ENCODE peak calls at places on chromosomes 7 and 10, in five cellular contexts. One of them, this sample, is unnamed.

GRCh38 chr7:46945328-46945727 is 636.6 kb downstream of the TNS3 start:
- DNase-seq in IMR-90: no peak
- DNase-seq in mesendoderm: no peak
- DNase-seq in CD8-positive, alpha-beta memory T cell: no peak
- DNase-seq in dorsolateral prefrontal cortex: no peak
- DNase-seq in this sample: no peak

GRCh38 chr7:70420263-70420662 is 711.7 kb upstream of the GALNT17 start:
- DNase-seq in IMR-90: no peak
- DNase-seq in mesendoderm: no peak
- DNase-seq in CD8-positive, alpha-beta memory T cell: no peak
- DNase-seq in dorsolateral prefrontal cortex: no peak
- DNase-seq in this sample: no peak

GRCh38 chr10:3755440-3756359 is 29.3 kb downstream of the KLF6 start:
- DNase-seq in IMR-90: peak
- DNase-seq in mesendoderm: no peak
- DNase-seq in CD8-positive, alpha-beta memory T cell: no peak
- DNase-seq in dorsolateral prefrontal cortex: peak
- DNase-seq in this sample: no peak

GRCh38 chr10:117169480-117169879 is 27.8 kb upstream of the KCNK18 start:
- DNase-seq in IMR-90: no peak
- DNase-seq in mesendoderm: no peak
- DNase-seq in CD8-positive, alpha-beta memory T cell: no peak
- DNase-seq in dorsolateral prefrontal cortex: no peak
- DNase-seq in this sample: no peak

GRCh38 chr7:6256709-6257535 is 15.5 kb downstream of the CYTH3 start:
- DNase-seq in IMR-90: peak
- DNase-seq in mesendoderm: no peak
- DNase-seq in CD8-positive, alpha-beta memory T cell: no peak
- DNase-seq in dorsolateral prefrontal cortex: no peak
- DNase-seq in this sample: peak

GRCh38 chr7:52825611-52826010 is 209.8 kb upstream of the POM121L12 start:
- DNase-seq in IMR-90: no peak
- DNase-seq in mesendoderm: no peak
- DNase-seq in CD8-positive, alpha-beta memory T cell: no peak
- DNase-seq in dorsolateral prefrontal cortex: no peak
- DNase-seq in this sample: no peak

GRCh38 chr7:135111379-135111778 is 36.5 kb upstream of the TMEM140 start:
- DNase-seq in IMR-90: no peak
- DNase-seq in mesendoderm: no peak
- DNase-seq in CD8-positive, alpha-beta memory T cell: no peak
- DNase-seq in dorsolateral prefrontal cortex: no peak
- DNase-seq in this sample: no peak

GRCh38 chr7:21972397-21972784 is 26.7 kb upstream of the CDCA7L start:
- DNase-seq in IMR-90: no peak
- DNase-seq in mesendoderm: peak
- DNase-seq in CD8-positive, alpha-beta memory T cell: no peak
- DNase-seq in dorsolateral prefrontal cortex: no peak
- DNase-seq in this sample: no peak

GRCh38 chr7:31323101-31323500 is 17.4 kb downstream of the NEUROD6 start:
- DNase-seq in IMR-90: no peak
- DNase-seq in mesendoderm: no peak
- DNase-seq in CD8-positive, alpha-beta memory T cell: no peak
- DNase-seq in dorsolateral prefrontal cortex: no peak
- DNase-seq in this sample: no peak

GRCh38 chr7:44632196-44632595 is 25.8 kb downstream of the OGDH start:
- DNase-seq in IMR-90: no peak
- DNase-seq in mesendoderm: no peak
- DNase-seq in CD8-positive, alpha-beta memory T cell: no peak
- DNase-seq in dorsolateral prefrontal cortex: no peak
- DNase-seq in this sample: no peak
- H3K27ac ChIP-seq in IMR-90: no peak
- H3K27ac ChIP-seq in mesendoderm: no peak
- H3K27ac ChIP-seq in CD8-positive, alpha-beta memory T cell: peak
- H3K27ac ChIP-seq in dorsolateral prefrontal cortex: no peak
- H3K27ac ChIP-seq in this sample: peak

DNA sequence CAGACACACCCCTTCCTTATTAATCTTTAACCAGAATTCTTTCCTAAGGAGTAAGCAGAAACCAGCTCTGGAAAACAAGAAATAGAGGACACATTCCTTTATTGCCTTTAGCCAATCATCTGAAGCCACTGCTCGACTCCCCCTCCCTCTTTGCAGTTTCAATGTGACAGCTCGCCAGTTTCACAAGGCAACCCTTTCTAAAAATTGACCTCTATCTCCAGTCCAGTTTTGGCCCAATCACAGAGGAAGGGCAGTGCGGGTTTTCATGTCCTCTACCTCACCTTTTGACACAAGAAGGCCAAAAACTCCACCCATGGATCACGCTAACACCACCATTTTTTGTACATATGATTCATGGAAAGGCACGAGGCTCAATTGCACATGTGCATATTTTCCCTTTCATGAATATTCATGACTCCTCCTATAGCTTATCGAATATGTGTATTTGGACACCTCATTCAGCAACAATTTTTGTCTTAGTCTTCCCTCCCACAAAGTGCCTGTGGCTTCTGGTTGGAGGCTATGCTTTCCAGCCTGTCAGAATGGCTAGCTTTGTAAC is 24.3 kb downstream of the IFIT3 start:
- DNase-seq in IMR-90: peak
- DNase-seq in mesendoderm: peak
- DNase-seq in CD8-positive, alpha-beta memory T cell: no peak
- DNase-seq in dorsolateral prefrontal cortex: no peak
- DNase-seq in this sample: peak
- H3K4me3 ChIP-seq in IMR-90: peak
- H3K4me3 ChIP-seq in mesendoderm: no peak
- H3K4me3 ChIP-seq in CD8-positive, alpha-beta memory T cell: no peak
- H3K4me3 ChIP-seq in dorsolateral prefrontal cortex: peak
- H3K4me3 ChIP-seq in this sample: peak

GRCh38 chr7:2507208-2507916 is 12.2 kb upstream of the LFNG start:
- DNase-seq in IMR-90: no peak
- DNase-seq in mesendoderm: no peak
- DNase-seq in CD8-positive, alpha-beta memory T cell: no peak
- DNase-seq in dorsolateral prefrontal cortex: no peak
- DNase-seq in this sample: no peak
- H3K27ac ChIP-seq in IMR-90: no peak
- H3K27ac ChIP-seq in mesendoderm: no peak
- H3K27ac ChIP-seq in CD8-positive, alpha-beta memory T cell: no peak
- H3K27ac ChIP-seq in dorsolateral prefrontal cortex: no peak
- H3K27ac ChIP-seq in this sample: no peak

GRCh38 chr7:151477867-151478266 is 37.9 kb upstream of the CRYGN start:
- DNase-seq in IMR-90: no peak
- DNase-seq in mesendoderm: no peak
- DNase-seq in CD8-positive, alpha-beta memory T cell: no peak
- DNase-seq in dorsolateral prefrontal cortex: no peak
- DNase-seq in this sample: no peak

GRCh38 chr7:151468214-151469023 is 28.5 kb upstream of the CRYGN start:
- DNase-seq in IMR-90: no peak
- DNase-seq in mesendoderm: no peak
- DNase-seq in CD8-positive, alpha-beta memory T cell: no peak
- DNase-seq in dorsolateral prefrontal cortex: no peak
- DNase-seq in this sample: no peak

GRCh38 chr7:151469281-151469680 is 29.3 kb upstream of the CRYGN start:
- DNase-seq in IMR-90: no peak
- DNase-seq in mesendoderm: no peak
- DNase-seq in CD8-positive, alpha-beta memory T cell: no peak
- DNase-seq in dorsolateral prefrontal cortex: no peak
- DNase-seq in this sample: no peak

GRCh38 chr7:151470656-151471180 is 30.8 kb upstream of the CRYGN start:
- DNase-seq in IMR-90: no peak
- DNase-seq in mesendoderm: no peak
- DNase-seq in CD8-positive, alpha-beta memory T cell: no peak
- DNase-seq in dorsolateral prefrontal cortex: no peak
- DNase-seq in this sample: no peak

DNA sequence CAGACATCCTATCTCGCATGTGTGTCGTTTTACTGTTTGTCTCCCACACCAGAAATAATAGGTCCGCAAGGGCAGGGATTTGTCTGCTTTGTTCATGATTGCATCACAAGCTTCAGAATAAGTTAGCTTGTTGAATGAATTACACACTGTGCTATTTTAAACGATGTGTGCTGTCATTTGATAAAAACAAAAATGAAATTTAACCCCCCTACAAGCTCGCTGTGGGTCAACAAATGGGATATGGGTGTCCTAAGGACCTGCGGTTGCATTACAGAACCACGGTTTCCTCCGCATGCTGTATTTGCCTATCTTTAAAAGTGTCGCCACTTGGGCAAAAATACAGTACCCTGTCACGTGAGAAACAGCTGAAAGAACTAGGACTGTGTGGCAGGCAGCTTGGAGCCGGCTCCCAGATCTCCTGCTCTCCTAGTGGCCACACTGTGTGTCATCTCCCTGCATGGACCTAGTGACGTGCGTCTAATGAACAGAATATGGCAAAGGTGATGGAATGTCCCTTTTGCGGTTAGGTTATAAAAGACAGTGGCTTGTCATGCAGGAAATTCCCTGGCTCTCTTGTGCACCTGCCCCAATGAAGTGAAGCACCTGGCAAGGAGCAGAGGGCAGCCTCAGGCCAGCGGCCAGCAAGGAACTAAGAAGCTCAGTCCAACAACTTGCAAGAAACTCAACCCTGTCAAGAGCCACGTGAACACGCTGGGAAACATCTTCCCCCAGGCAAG is 32.9 kb upstream of the CRYGN start:
- DNase-seq in IMR-90: no peak
- DNase-seq in mesendoderm: no peak
- DNase-seq in CD8-positive, alpha-beta memory T cell: no peak
- DNase-seq in dorsolateral prefrontal cortex: no peak
- DNase-seq in this sample: no peak
- H3K4me3 ChIP-seq in IMR-90: no peak
- H3K4me3 ChIP-seq in mesendoderm: no peak
- H3K4me3 ChIP-seq in CD8-positive, alpha-beta memory T cell: no peak
- H3K4me3 ChIP-seq in dorsolateral prefrontal cortex: no peak
- H3K4me3 ChIP-seq in this sample: no peak

GRCh38 chr10:110356628-110357245 is 52.0 kb upstream of the SMNDC1 start:
- DNase-seq in IMR-90: peak
- DNase-seq in mesendoderm: no peak
- DNase-seq in CD8-positive, alpha-beta memory T cell: peak
- DNase-seq in dorsolateral prefrontal cortex: no peak
- DNase-seq in this sample: no peak

GRCh38 chr10:110357871-110358270 is 53.2 kb upstream of the SMNDC1 start:
- DNase-seq in IMR-90: no peak
- DNase-seq in mesendoderm: no peak
- DNase-seq in CD8-positive, alpha-beta memory T cell: no peak
- DNase-seq in dorsolateral prefrontal cortex: no peak
- DNase-seq in this sample: no peak

GRCh38 chr10:110358278-110358677 is 53.6 kb upstream of the SMNDC1 start:
- DNase-seq in IMR-90: no peak
- DNase-seq in mesendoderm: no peak
- DNase-seq in CD8-positive, alpha-beta memory T cell: no peak
- DNase-seq in dorsolateral prefrontal cortex: no peak
- DNase-seq in this sample: no peak

GRCh38 chr10:110355922-110356627 is 51.4 kb upstream of the SMNDC1 start:
- DNase-seq in IMR-90: no peak
- DNase-seq in mesendoderm: no peak
- DNase-seq in CD8-positive, alpha-beta memory T cell: no peak
- DNase-seq in dorsolateral prefrontal cortex: no peak
- DNase-seq in this sample: no peak

DNA sequence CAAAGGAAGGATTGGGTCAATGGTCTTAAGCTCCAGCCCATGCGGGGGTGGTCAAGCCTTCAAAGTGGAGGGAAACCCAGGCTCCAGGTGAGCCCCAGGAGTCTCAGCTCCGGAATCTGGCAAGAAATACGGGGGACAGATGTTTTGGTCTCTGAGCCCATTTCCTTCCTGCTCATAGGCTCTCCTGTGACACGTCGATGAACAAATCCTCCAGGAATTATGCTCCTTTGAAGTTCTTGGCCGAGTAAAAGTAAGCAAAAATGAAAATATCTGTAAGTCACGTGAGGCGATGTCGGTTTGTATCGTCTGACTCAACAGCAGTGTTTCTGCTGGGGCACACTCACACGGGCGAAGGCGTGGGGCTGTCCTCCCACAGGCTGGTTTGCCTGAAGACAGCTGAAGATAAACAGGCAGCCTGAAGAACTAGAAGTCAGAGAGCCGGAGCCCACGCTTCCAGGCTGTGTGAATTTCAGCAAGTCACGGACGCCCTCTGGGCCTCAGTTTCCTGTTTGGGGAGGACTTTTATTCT is 52.6 kb upstream of the SMNDC1 start:
- DNase-seq in IMR-90: peak
- DNase-seq in mesendoderm: no peak
- DNase-seq in CD8-positive, alpha-beta memory T cell: peak
- DNase-seq in dorsolateral prefrontal cortex: peak
- DNase-seq in this sample: no peak
- H3K27ac ChIP-seq in IMR-90: peak
- H3K27ac ChIP-seq in mesendoderm: no peak
- H3K27ac ChIP-seq in CD8-positive, alpha-beta memory T cell: peak
- H3K27ac ChIP-seq in dorsolateral prefrontal cortex: no peak
- H3K27ac ChIP-seq in this sample: no peak

DNA sequence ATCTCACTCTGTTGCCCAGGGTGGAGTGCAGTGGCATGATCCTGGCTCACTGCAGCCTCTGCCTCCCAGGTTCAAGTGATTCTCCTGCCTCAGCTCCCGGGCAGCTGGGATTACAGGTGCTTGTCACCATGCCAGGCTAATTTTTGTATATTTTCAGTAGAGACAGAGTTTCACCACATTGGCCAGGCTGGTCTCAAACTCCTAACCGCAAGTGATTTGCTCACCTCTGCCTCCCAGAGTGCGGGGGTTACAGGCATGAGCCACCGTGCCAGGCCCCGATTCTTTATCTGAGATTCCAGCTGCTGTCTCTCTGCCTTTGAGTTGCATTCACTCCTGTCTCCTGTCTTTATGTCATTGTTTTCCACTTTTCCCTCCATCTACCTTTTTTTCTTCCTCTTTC is 168.7 kb downstream of the TMEM178B start:
- DNase-seq in IMR-90: no peak
- DNase-seq in mesendoderm: no peak
- DNase-seq in CD8-positive, alpha-beta memory T cell: no peak
- DNase-seq in dorsolateral prefrontal cortex: no peak
- DNase-seq in this sample: no peak
- H3K4me3 ChIP-seq in IMR-90: no peak
- H3K4me3 ChIP-seq in mesendoderm: no peak
- H3K4me3 ChIP-seq in CD8-positive, alpha-beta memory T cell: no peak
- H3K4me3 ChIP-seq in dorsolateral prefrontal cortex: no peak
- H3K4me3 ChIP-seq in this sample: no peak

GRCh38 chr10:115606727-115607126 is 513.6 kb downstream of the ATRNL1 start:
- DNase-seq in IMR-90: no peak
- DNase-seq in mesendoderm: no peak
- DNase-seq in CD8-positive, alpha-beta memory T cell: no peak
- DNase-seq in dorsolateral prefrontal cortex: no peak
- DNase-seq in this sample: no peak
- H3K27ac ChIP-seq in IMR-90: no peak
- H3K27ac ChIP-seq in mesendoderm: no peak
- H3K27ac ChIP-seq in CD8-positive, alpha-beta memory T cell: no peak
- H3K27ac ChIP-seq in dorsolateral prefrontal cortex: no peak
- H3K27ac ChIP-seq in this sample: no peak

GRCh38 chr7:155808551-155809331 is 3.5 kb downstream of the SHH start:
- DNase-seq in IMR-90: no peak
- DNase-seq in mesendoderm: peak
- DNase-seq in CD8-positive, alpha-beta memory T cell: no peak
- DNase-seq in dorsolateral prefrontal cortex: no peak
- DNase-seq in this sample: no peak
- H3K4me3 ChIP-seq in IMR-90: no peak
- H3K4me3 ChIP-seq in mesendoderm: no peak
- H3K4me3 ChIP-seq in CD8-positive, alpha-beta memory T cell: no peak
- H3K4me3 ChIP-seq in dorsolateral prefrontal cortex: peak
- H3K4me3 ChIP-seq in this sample: peak

This sample was measured in ascending aorta.